ENCODE peak calls at places on chromosomes 6 and 20, in four cellular contexts. One of them, this sample, is unnamed.

GRCh38 chr6:137734005-137734874 is 132.8 kb upstream of the TNFAIP3 start:
- DNase-seq in left lung: no peak
- DNase-seq in endothelial cell of umbilical vein: no peak
- DNase-seq in HCT116: no peak
- DNase-seq in this sample: no peak

GRCh38 chr20:50536333-50536732 is 26.1 kb downstream of the PTPN1 start:
- DNase-seq in left lung: peak; percentile 63
- DNase-seq in endothelial cell of umbilical vein: no peak
- DNase-seq in HCT116: no peak
- DNase-seq in this sample: no peak

GRCh38 chr6:154441995-154442310 is 68.5 kb downstream of the CNKSR3 start:
- DNase-seq in left lung: no peak
- DNase-seq in endothelial cell of umbilical vein: no peak
- DNase-seq in HCT116: no peak
- DNase-seq in this sample: no peak

GRCh38 chr20:19995220-19995863 is 21.8 kb upstream of the NAA20 start:
- DNase-seq in endothelial cell of umbilical vein: peak; percentile 65
- DNase-seq in left lung: no peak
- DNase-seq in HCT116: peak; percentile 21
- DNase-seq in this sample: no peak

GRCh38 chr6:151098166-151098565 is 141.6 kb upstream of the AKAP12 start:
- DNase-seq in left lung: no peak
- DNase-seq in endothelial cell of umbilical vein: no peak
- DNase-seq in HCT116: no peak
- DNase-seq in this sample: no peak

GRCh38 chr6:155212616-155213380 is 51.0 kb upstream of the CLDN20 start:
- DNase-seq in endothelial cell of umbilical vein: no peak
- DNase-seq in HCT116: no peak
- DNase-seq in left lung: no peak
- DNase-seq in this sample: no peak

GRCh38 chr20:33653218-33653899 is 8.8 kb upstream of the C20orf144 start:
- DNase-seq in HCT116: peak; percentile 35
- DNase-seq in left lung: no peak
- DNase-seq in endothelial cell of umbilical vein: peak; percentile 67
- DNase-seq in this sample: no peak

GRCh38 chr6:13011612-13012146 is 295.1 kb downstream of the PHACTR1 start:
- DNase-seq in endothelial cell of umbilical vein: no peak
- DNase-seq in HCT116: no peak
- DNase-seq in left lung: no peak
- DNase-seq in this sample: no peak

GRCh38 chr6:44976677-44977405 is 351.3 kb upstream of the RUNX2 start:
- DNase-seq in HCT116: no peak
- DNase-seq in left lung: no peak
- DNase-seq in endothelial cell of umbilical vein: no peak
- DNase-seq in this sample: no peak

GRCh38 chr20:59829415-59830106 is 103.9 kb downstream of the SYCP2 start:
- DNase-seq in left lung: peak; percentile 17
- DNase-seq in endothelial cell of umbilical vein: no peak
- DNase-seq in HCT116: no peak
- DNase-seq in this sample: no peak

GRCh38 chr20:38249536-38250310 is 10.8 kb downstream of the KIAA1755 start:
- DNase-seq in HCT116: no peak
- DNase-seq in left lung: no peak
- DNase-seq in endothelial cell of umbilical vein: no peak
- DNase-seq in this sample: no peak

GRCh38 chr6:43669050-43669921 is 18.3 kb downstream of the MRPS18A start:
- DNase-seq in endothelial cell of umbilical vein: no peak
- DNase-seq in HCT116: no peak
- DNase-seq in left lung: no peak
- DNase-seq in this sample: no peak

GRCh38 chr6:89643411-89643810 is 4.9 kb upstream of the LYRM2 start:
- DNase-seq in left lung: no peak
- DNase-seq in endothelial cell of umbilical vein: no peak
- DNase-seq in HCT116: no peak
- DNase-seq in this sample: no peak

GRCh38 chr6:40688214-40688761 is 101.1 kb upstream of the LRFN2 start:
- DNase-seq in endothelial cell of umbilical vein: no peak
- DNase-seq in HCT116: no peak
- DNase-seq in left lung: no peak
- DNase-seq in this sample: no peak

GRCh38 chr20:6769953-6770831 is 2.7 kb downstream of the BMP2 start:
- DNase-seq in endothelial cell of umbilical vein: peak; percentile 40
- DNase-seq in left lung: peak; percentile 68
- DNase-seq in HCT116: no peak
- DNase-seq in this sample: no peak

GRCh38 chr20:22746957-22747356 is 162.6 kb upstream of the FOXA2 start:
- DNase-seq in left lung: no peak
- DNase-seq in endothelial cell of umbilical vein: no peak
- DNase-seq in HCT116: no peak
- DNase-seq in this sample: no peak

GRCh38 chr20:19889011-19889953 is 127.9 kb upstream of the NAA20 start:
- DNase-seq in endothelial cell of umbilical vein: peak; percentile 97
- DNase-seq in HCT116: no peak
- DNase-seq in left lung: no peak
- DNase-seq in this sample: no peak

GRCh38 chr6:10531513-10531912 is 10.4 kb downstream of the GCNT2 start:
- DNase-seq in HCT116: no peak
- DNase-seq in endothelial cell of umbilical vein: no peak
- DNase-seq in left lung: no peak
- DNase-seq in this sample: no peak

GRCh38 chr20:60210779-60211617 is 252.8 kb downstream of the CDH26 start:
- DNase-seq in HCT116: peak; percentile 23
- DNase-seq in endothelial cell of umbilical vein: no peak
- DNase-seq in left lung: peak; percentile 60
- DNase-seq in this sample: no peak

GRCh38 chr20:45359069-45359405 is 3.9 kb upstream of the SYS1 start:
- DNase-seq in left lung: peak; percentile 72
- DNase-seq in endothelial cell of umbilical vein: peak; percentile 59
- DNase-seq in HCT116: no peak
- DNase-seq in this sample: no peak

GRCh38 chr6:143286280-143286795 is 164.2 kb downstream of the ADAT2 start:
- DNase-seq in left lung: no peak
- DNase-seq in endothelial cell of umbilical vein: peak; percentile 92
- DNase-seq in HCT116: no peak
- DNase-seq in this sample: no peak

GRCh38 chr6:157760137-157760536 is 62.9 kb upstream of the SNX9 start:
- DNase-seq in endothelial cell of umbilical vein: no peak
- DNase-seq in left lung: no peak
- DNase-seq in HCT116: no peak
- DNase-seq in this sample: no peak

GRCh38 chr6:116779569-116780164 is 14.1 kb upstream of the FAM162B start:
- DNase-seq in endothelial cell of umbilical vein: peak; percentile 36
- DNase-seq in HCT116: peak; percentile 28
- DNase-seq in left lung: no peak
- DNase-seq in this sample: no peak

GRCh38 chr20:61499859-61500258 is 247.8 kb downstream of the CDH4 start:
- DNase-seq in endothelial cell of umbilical vein: no peak
- DNase-seq in left lung: no peak
- DNase-seq in HCT116: no peak
- DNase-seq in this sample: no peak

GRCh38 chr20:5735845-5736530 is 14.2 kb upstream of the SHLD1 start:
- DNase-seq in endothelial cell of umbilical vein: no peak
- DNase-seq in left lung: no peak
- DNase-seq in HCT116: no peak
- DNase-seq in this sample: no peak

GRCh38 chr6:28240517-28240916 is 11.6 kb downstream of the ZKSCAN4 start:
- DNase-seq in endothelial cell of umbilical vein: no peak
- DNase-seq in left lung: no peak
- DNase-seq in HCT116: no peak
- DNase-seq in this sample: no peak

GRCh38 chr6:34531580-34532201 is 24.4 kb downstream of the SPDEF start:
- DNase-seq in HCT116: peak; percentile 19
- DNase-seq in left lung: no peak
- DNase-seq in endothelial cell of umbilical vein: peak; percentile 85
- DNase-seq in this sample: no peak

GRCh38 chr6:26218824-26219223 is 131.6 kb downstream of the HFE start:
- DNase-seq in HCT116: no peak
- DNase-seq in left lung: no peak
- DNase-seq in endothelial cell of umbilical vein: no peak
- DNase-seq in this sample: no peak

GRCh38 chr20:15643713-15644112 is 929.5 kb downstream of the KIF16B start:
- DNase-seq in endothelial cell of umbilical vein: peak; percentile 15
- DNase-seq in left lung: no peak
- DNase-seq in HCT116: no peak
- DNase-seq in this sample: no peak

GRCh38 chr20:32116079-32116521 is 6.6 kb downstream of the TM9SF4 start:
- DNase-seq in HCT116: no peak
- DNase-seq in endothelial cell of umbilical vein: no peak
- DNase-seq in left lung: no peak
- DNase-seq in this sample: no peak

GRCh38 chr6:151681426-151682059 is 125.9 kb upstream of the ESR1 start:
- DNase-seq in left lung: no peak
- DNase-seq in HCT116: no peak
- DNase-seq in endothelial cell of umbilical vein: no peak
- DNase-seq in this sample: no peak

GRCh38 chr6:159169557-159170332 is 545 bp downstream of the FNDC1 start:
- DNase-seq in left lung: no peak
- DNase-seq in endothelial cell of umbilical vein: peak; percentile 2
- DNase-seq in HCT116: no peak
- DNase-seq in this sample: peak; percentile 41

GRCh38 chr6:71287926-71288227 is 734 bp upstream of the OGFRL1 start:
- DNase-seq in endothelial cell of umbilical vein: no peak
- DNase-seq in left lung: no peak
- DNase-seq in HCT116: no peak
- DNase-seq in this sample: no peak

GRCh38 chr20:21508230-21509078 is 5.4 kb downstream of the NKX2-2 start:
- DNase-seq in endothelial cell of umbilical vein: no peak
- DNase-seq in HCT116: no peak
- DNase-seq in left lung: no peak
- DNase-seq in this sample: no peak

GRCh38 chr20:36645998-36646397 is at the start of gene SLA2:
- DNase-seq in HCT116: no peak
- DNase-seq in endothelial cell of umbilical vein: no peak
- DNase-seq in left lung: peak; percentile 53
- DNase-seq in this sample: no peak

GRCh38 chr20:9166153-9166780 is 97.4 kb downstream of the PLCB4 start:
- DNase-seq in HCT116: no peak
- DNase-seq in left lung: no peak
- DNase-seq in endothelial cell of umbilical vein: peak; percentile 32
- DNase-seq in this sample: no peak

GRCh38 chr6:114039835-114040234 is 68.9 kb upstream of the HDAC2 start:
- DNase-seq in left lung: no peak
- DNase-seq in HCT116: no peak
- DNase-seq in endothelial cell of umbilical vein: no peak
- DNase-seq in this sample: no peak
- TF ChIP-seq CTCF in left lung: no peak
- TF ChIP-seq CTCF in HCT116: no peak
- TF ChIP-seq CTCF in endothelial cell of umbilical vein: no peak
- TF ChIP-seq CTCF in this sample: no peak

GRCh38 chr20:62876441-62876825 is 14.8 kb upstream of the TCFL5 start:
- DNase-seq in left lung: no peak
- DNase-seq in HCT116: no peak
- DNase-seq in endothelial cell of umbilical vein: no peak
- DNase-seq in this sample: no peak

GRCh38 chr20:62874745-62875344 is 13.2 kb upstream of the TCFL5 start:
- DNase-seq in left lung: no peak
- DNase-seq in HCT116: no peak
- DNase-seq in endothelial cell of umbilical vein: no peak
- DNase-seq in this sample: no peak

GRCh38 chr20:62876826-62877728 is 15.5 kb upstream of the TCFL5 start:
- DNase-seq in left lung: peak; percentile 57
- DNase-seq in HCT116: no peak
- DNase-seq in endothelial cell of umbilical vein: peak; percentile 65
- DNase-seq in this sample: no peak

GRCh38 chr20:62873280-62873679 is 11.7 kb upstream of the TCFL5 start:
- DNase-seq in HCT116: no peak
- DNase-seq in endothelial cell of umbilical vein: no peak
- DNase-seq in left lung: no peak
- DNase-seq in this sample: no peak

GRCh38 chr20:62875419-62876355 is 14.1 kb upstream of the TCFL5 start:
- DNase-seq in HCT116: peak; percentile 71
- DNase-seq in endothelial cell of umbilical vein: peak; percentile 77
- DNase-seq in left lung: peak; percentile 61
- DNase-seq in this sample: no peak
- TF ChIP-seq CTCF in HCT116: peak; percentile 59
- TF ChIP-seq CTCF in endothelial cell of umbilical vein: peak; percentile 23
- TF ChIP-seq CTCF in left lung: peak; percentile 22
- TF ChIP-seq CTCF in this sample: no peak

GRCh38 chr6:105733556-105734162 is 330.8 kb upstream of the PREP start:
- DNase-seq in endothelial cell of umbilical vein: peak; percentile 13
- DNase-seq in HCT116: peak; percentile 41
- DNase-seq in left lung: no peak
- DNase-seq in this sample: no peak
- TF ChIP-seq CTCF in endothelial cell of umbilical vein: peak; percentile 36
- TF ChIP-seq CTCF in HCT116: peak; percentile 83
- TF ChIP-seq CTCF in left lung: peak; percentile 68
- TF ChIP-seq CTCF in this sample: peak; percentile 39

DNA sequence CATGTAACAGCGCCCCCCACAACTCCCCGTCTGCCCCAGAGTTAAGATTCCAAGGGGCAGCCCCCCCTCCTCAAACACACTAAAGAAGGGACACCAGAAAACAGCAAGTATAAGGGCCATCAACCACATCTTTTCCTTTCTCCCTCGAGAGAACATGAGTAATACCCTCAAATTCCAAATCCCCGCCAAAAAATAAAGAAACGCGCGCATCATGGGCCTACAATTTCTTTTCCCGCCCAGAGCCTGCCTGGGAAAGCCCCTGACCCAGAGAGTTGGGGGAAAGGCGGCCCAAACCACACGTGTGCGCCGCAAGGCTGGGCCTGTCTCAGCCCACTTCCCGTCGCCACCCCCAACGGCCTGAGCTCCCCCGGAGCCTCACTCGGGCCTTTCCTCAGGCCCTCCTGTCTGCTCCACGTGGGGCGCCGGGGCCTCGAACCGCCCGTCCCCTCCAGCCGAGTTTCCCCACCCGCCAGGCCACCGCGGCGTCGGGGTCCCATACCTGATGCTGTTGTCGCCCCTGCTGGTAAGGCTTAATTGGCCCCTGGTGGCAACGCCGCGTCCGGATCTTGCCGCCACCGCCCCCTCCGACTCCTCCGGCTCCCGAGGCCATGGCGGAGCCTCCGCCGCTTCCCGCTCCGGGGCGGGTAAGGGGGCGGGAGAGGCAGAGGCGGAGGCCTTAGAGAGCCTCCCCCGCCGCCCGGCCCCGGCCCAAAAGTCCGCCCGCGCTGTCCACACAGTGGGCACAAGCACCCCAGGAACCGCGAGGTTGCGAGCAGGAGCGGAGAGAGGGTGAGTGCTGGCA is 746 bp downstream of the NUP153 start:
- DNase-seq in left lung: peak; percentile 79
- DNase-seq in endothelial cell of umbilical vein: peak; percentile 70
- DNase-seq in HCT116: no peak
- DNase-seq in this sample: peak; percentile 79
- TF ChIP-seq CTCF in left lung: no peak
- TF ChIP-seq CTCF in endothelial cell of umbilical vein: no peak
- TF ChIP-seq CTCF in HCT116: peak; percentile 16
- TF ChIP-seq CTCF in this sample: no peak

This sample was measured in activated B cell treated with CpG ODN at 0.5 μM for 24 hours.